ENCODE peak calls at places on chromosome 2, in nine cellular contexts. U, O, K, A, G, R, Q, W and I are unnamed samples.

GRCh38 chr2:172280820-172281454 is 146.4 kb upstream of the ITGA6 start:
- DNase-seq in Q (peak; percentile 56), K (no peak), O (no peak), A (no peak), W (no peak), R (peak; percentile 30), U (peak; percentile 49), G (no peak), I (no peak)

GRCh38 chr2:102436284-102436683 is 13.3 kb downstream of the IL18RAP start:
- DNase-seq in K (peak; percentile 37), W (no peak), U (no peak), G (no peak), A (no peak), Q (no peak), R (no peak), O (no peak), I (no peak)

GRCh38 chr2:191401287-191401686 is 156.1 kb downstream of the MYO1B start:
- DNase-seq in A (no peak), Q (no peak), K (no peak), G (no peak), U (no peak), W (no peak), R (no peak), O (no peak), I (no peak)

GRCh38 chr2:201174687-201175086 is 8.3 kb upstream of the CASP10 start:
- DNase-seq in W (no peak), Q (no peak), U (no peak), K (no peak), R (no peak), G (no peak), O (no peak), A (no peak), I (no peak)

GRCh38 chr2:94956797-94957391 is 68.6 kb upstream of the MAL start:
- DNase-seq in W (peak; percentile 45), R (no peak), A (peak; percentile 55), U (no peak), G (peak; percentile 31), O (no peak), K (peak; percentile 19), Q (no peak), I (no peak)

GRCh38 chr2:177131858-177132257 is 80.7 kb upstream of the HNRNPA3 start:
- DNase-seq in G (no peak), Q (no peak), K (no peak), R (no peak), W (no peak), U (no peak), O (no peak), A (no peak), I (no peak)

GRCh38 chr2:223262946-223263345 is 211.0 kb downstream of the KCNE4 start:
- DNase-seq in R (no peak), W (no peak), K (peak; percentile 88), Q (no peak), A (peak; percentile 60), O (no peak), U (no peak), G (no peak), I (no peak)

GRCh38 chr2:223997938-223998337 is 40.7 kb downstream of the MRPL44 start:
- DNase-seq in W (no peak), O (no peak), K (no peak), R (no peak), Q (no peak), G (no peak), A (no peak), U (no peak), I (no peak)

GRCh38 chr2:40431600-40431955 is 20.3 kb downstream of the SLC8A1 start:
- DNase-seq in W (no peak), R (peak; percentile 58), Q (peak; percentile 53), U (no peak), K (peak; percentile 67), G (no peak), A (no peak), O (no peak), I (peak; percentile 24)

GRCh38 chr2:189143930-189144329 is 35.6 kb downstream of the COL5A2 start:
- DNase-seq in Q (no peak), G (no peak), K (no peak), O (no peak), R (no peak), A (no peak), U (no peak), W (no peak), I (no peak)

GRCh38 chr2:25273985-25274550 is 67.7 kb downstream of the DNMT3A start:
- DNase-seq in R (no peak), U (no peak), O (no peak), G (no peak), Q (no peak), W (no peak), K (no peak), A (no peak), I (no peak)

GRCh38 chr2:229931241-229931640 is 8.9 kb downstream of the FBXO36 start:
- DNase-seq in W (no peak), G (no peak), Q (no peak), K (no peak), R (no peak), A (no peak), U (no peak), O (no peak), I (no peak)

GRCh38 chr2:54052825-54053718 is 62.3 kb upstream of the ACYP2 start:
- DNase-seq in K (peak; percentile 42), O (no peak), G (no peak), W (no peak), Q (no peak), A (peak; percentile 57), R (no peak), U (no peak), I (peak; percentile 6)

GRCh38 chr2:201785135-201785534 is 4.4 kb upstream of the ALS2 start:
- DNase-seq in R (no peak), K (no peak), G (no peak), W (no peak), O (no peak), U (no peak), Q (no peak), A (no peak), I (no peak)

GRCh38 chr2:145851730-145852129 is 1331.8 kb upstream of the ZEB2 start:
- DNase-seq in R (no peak), O (no peak), U (no peak), W (no peak), A (no peak), K (no peak), G (no peak), Q (no peak), I (no peak)

GRCh38 chr2:204050681-204051080 is 114.1 kb downstream of the ICOS start:
- DNase-seq in O (no peak), U (no peak), A (no peak), R (no peak), Q (no peak), K (no peak), G (no peak), W (no peak), I (no peak)

GRCh38 chr2:53600835-53601234 is 166.8 kb upstream of the CHAC2 start:
- DNase-seq in G (no peak), W (no peak), K (peak; percentile 31), O (no peak), R (no peak), A (no peak), U (no peak), Q (no peak), I (no peak)

GRCh38 chr2:118860506-118860905 is 13.1 kb upstream of the EN1 start:
- DNase-seq in O (no peak), Q (no peak), A (peak; percentile 47), U (no peak), R (no peak), W (no peak), K (no peak), G (no peak), I (no peak)

GRCh38 chr2:8670580-8670979 is 11.3 kb upstream of the ID2 start:
- DNase-seq in Q (no peak), K (no peak), A (no peak), R (no peak), W (no peak), O (no peak), G (no peak), U (no peak), I (no peak)

DNA sequence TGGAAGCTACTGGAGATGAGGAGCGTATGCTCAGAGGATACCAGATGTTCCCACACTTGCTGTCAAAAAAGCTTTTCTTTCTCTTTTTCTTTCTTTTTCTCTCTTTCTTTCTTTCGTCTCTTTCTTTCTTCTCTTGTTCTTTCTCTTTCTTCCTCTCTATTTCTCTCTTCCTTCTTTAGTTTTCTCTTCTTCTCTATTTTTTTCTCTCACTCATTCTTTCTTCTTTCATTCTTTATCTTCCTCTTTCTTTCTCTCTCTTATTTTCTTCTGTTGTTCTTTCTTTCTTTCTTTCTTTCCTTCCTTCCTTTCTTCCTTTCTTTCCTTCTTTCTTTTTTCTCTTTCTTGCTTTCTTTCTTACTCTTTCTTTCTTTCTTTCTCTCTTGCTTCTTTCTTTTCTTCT is 457.6 kb downstream of the CMPK2 start:
- DNase-seq in R (no peak), K (no peak), U (no peak), Q (no peak), W (no peak), O (no peak), G (no peak), A (no peak), I (no peak)
- TF ChIP-seq CTCF in R (no peak), K (no peak), U (no peak), Q (no peak), W (no peak), O (no peak), G (no peak), A (no peak), I (no peak)

GRCh38 chr2:26283606-26284005 is 38.9 kb downstream of the HADHB start:
- DNase-seq in W (no peak), O (no peak), K (no peak), A (no peak), G (no peak), R (no peak), Q (no peak), U (no peak), I (no peak)

GRCh38 chr2:26284132-26284531 is 39.4 kb downstream of the HADHB start:
- DNase-seq in W (no peak), A (no peak), K (peak; percentile 71), G (no peak), R (no peak), Q (no peak), O (no peak), U (no peak), I (no peak)

GRCh38 chr2:26281226-26281625 is 36.5 kb downstream of the HADHB start:
- DNase-seq in W (no peak), R (no peak), U (no peak), O (no peak), A (no peak), K (peak; percentile 28), G (no peak), Q (no peak), I (no peak)

GRCh38 chr2:26285931-26286330 is 41.2 kb downstream of the HADHB start:
- DNase-seq in K (no peak), Q (no peak), G (no peak), O (no peak), A (no peak), R (no peak), W (no peak), U (no peak), I (no peak)
- H3K36me3 ChIP-seq in K (peaks cover 19% of the 10 kb centered on the region), Q (peaks cover 96% of the 10 kb centered on the region), G (peaks cover 55% of the 10 kb centered on the region), O (peaks cover 93% of the 10 kb centered on the region), A (peaks cover 43% of the 10 kb centered on the region), R (peaks cover 100% of the 10 kb centered on the region), W (peaks cover 34% of the 10 kb centered on the region), U (peaks cover 63% of the 10 kb centered on the region), I (peaks cover 25% of the 10 kb centered on the region)

GRCh38 chr2:47359375-47359868 is 43.5 kb upstream of the MSH2 start:
- DNase-seq in Q (no peak), U (no peak), K (no peak), G (no peak), A (peak; percentile 48), W (no peak), O (no peak), R (no peak), I (no peak)
- H3K4me1 ChIP-seq in Q (no peaks in the 10 kb centered on the region), U (peaks cover 6% of the 10 kb centered on the region), K (peaks cover 12% of the 10 kb centered on the region), G (no peaks in the 10 kb centered on the region), A (peaks cover 2% of the 10 kb centered on the region), W (peaks cover 5% of the 10 kb centered on the region), O (no peaks in the 10 kb centered on the region), R (peaks cover 6% of the 10 kb centered on the region), I (peaks cover 8% of the 10 kb centered on the region)

GRCh38 chr2:164574931-164575330 is 46.4 kb downstream of the GRB14 start:
- DNase-seq in G (no peak), K (no peak), A (no peak), W (no peak), Q (no peak), O (no peak), U (no peak), R (no peak), I (no peak)
- TF ChIP-seq CTCF in G (peak; percentile 35), K (no peak), A (peak; percentile 28), W (peak; percentile 8), Q (no peak), O (no peak), U (no peak), R (no peak), I (no peak)